ENCODE peak calls at places on chromosomes 2 and 18, in nine cellular contexts. A, T, W, G, R, V, O, J and Y are unnamed samples.

GRCh38 chr18:41324934-41325333 is 630.1 kb upstream of the PIK3C3 start:
- DNase-seq in A (no peak), T (no peak), W (no peak), G (no peak), R (no peak), V (peak; percentile 62), O (no peak), J (no peak), Y (peak; percentile 51)

GRCh38 chr2:188181035-188181434 is 110.6 kb upstream of the GULP1 start:
- DNase-seq in A (no peak), T (no peak), W (no peak), G (no peak), R (no peak), V (no peak), O (no peak), J (no peak), Y (no peak)

GRCh38 chr18:32769242-32770180 is 3.3 kb downstream of the KLHL14 start:
- DNase-seq in A (peak; percentile 42), T (peak; percentile 67), W (peak; percentile 69), G (peak; percentile 48), R (peak; percentile 26), V (no peak), O (no peak), J (no peak), Y (no peak)

GRCh38 chr2:222180619-222181018 is 118.2 kb downstream of the PAX3 start:
- DNase-seq in A (no peak), T (no peak), W (no peak), G (no peak), R (no peak), V (no peak), O (no peak), J (no peak), Y (no peak)

GRCh38 chr2:212903413-212903812 is 248.0 kb downstream of the IKZF2 start:
- DNase-seq in A (no peak), T (no peak), W (no peak), G (no peak), R (no peak), V (no peak), O (no peak), J (no peak), Y (no peak)

GRCh38 chr2:192195548-192196418 is 1.1 kb upstream of the TMEFF2 start:
- DNase-seq in A (no peak), T (peak; percentile 89), W (peak; percentile 69), G (no peak), R (peak; percentile 14), V (peak; percentile 19), O (no peak), J (no peak), Y (peak; percentile 65)

GRCh38 chr18:24600076-24600654 is 139.7 kb downstream of the HRH4 start:
- DNase-seq in A (peak; percentile 66), T (peak; percentile 83), W (peak; percentile 84), G (peak; percentile 56), R (peak; percentile 79), V (peak; percentile 69), O (peak; percentile 27), J (peak; percentile 31), Y (peak; percentile 81)

GRCh38 chr2:159226059-159226461 is 60.4 kb downstream of the WDSUB1 start:
- DNase-seq in A (no peak), T (no peak), W (no peak), G (no peak), R (no peak), V (peak; percentile 47), O (peak; percentile 29), J (peak; percentile 64), Y (peak; percentile 85)

GRCh38 chr2:189362283-189362682 is 79.0 kb upstream of the WDR75 start:
- DNase-seq in A (no peak), T (no peak), W (no peak), G (no peak), R (no peak), V (no peak), O (no peak), J (no peak), Y (no peak)

GRCh38 chr2:14884651-14885050 is 252.1 kb downstream of the LRATD1 start:
- DNase-seq in A (no peak), T (no peak), W (no peak), G (no peak), R (no peak), V (no peak), O (no peak), J (no peak), Y (no peak)

GRCh38 chr2:14881663-14882327 is 249.3 kb downstream of the LRATD1 start:
- DNase-seq in A (no peak), T (no peak), W (no peak), G (no peak), R (no peak), V (peak; percentile 20), O (no peak), J (no peak), Y (no peak)
- TF ChIP-seq EZH2phosphoT487 in A (no peak), T (no peak), W (no peak), G (no peak), R (no peak), V (no peak), O (no peak), J (no peak), Y (no peak)

GRCh38 chr2:30686000-30686399 is 121.2 kb downstream of the CAPN13 start:
- DNase-seq in A (peak; percentile 30), T (peak; percentile 19), W (peak; percentile 76), G (peak; percentile 50), R (peak; percentile 73), V (peak; percentile 13), O (no peak), J (no peak), Y (no peak)
- TF ChIP-seq EZH2phosphoT487 in A (no peak), T (no peak), W (no peak), G (no peak), R (no peak), V (no peak), O (no peak), J (no peak), Y (no peak)

DNA sequence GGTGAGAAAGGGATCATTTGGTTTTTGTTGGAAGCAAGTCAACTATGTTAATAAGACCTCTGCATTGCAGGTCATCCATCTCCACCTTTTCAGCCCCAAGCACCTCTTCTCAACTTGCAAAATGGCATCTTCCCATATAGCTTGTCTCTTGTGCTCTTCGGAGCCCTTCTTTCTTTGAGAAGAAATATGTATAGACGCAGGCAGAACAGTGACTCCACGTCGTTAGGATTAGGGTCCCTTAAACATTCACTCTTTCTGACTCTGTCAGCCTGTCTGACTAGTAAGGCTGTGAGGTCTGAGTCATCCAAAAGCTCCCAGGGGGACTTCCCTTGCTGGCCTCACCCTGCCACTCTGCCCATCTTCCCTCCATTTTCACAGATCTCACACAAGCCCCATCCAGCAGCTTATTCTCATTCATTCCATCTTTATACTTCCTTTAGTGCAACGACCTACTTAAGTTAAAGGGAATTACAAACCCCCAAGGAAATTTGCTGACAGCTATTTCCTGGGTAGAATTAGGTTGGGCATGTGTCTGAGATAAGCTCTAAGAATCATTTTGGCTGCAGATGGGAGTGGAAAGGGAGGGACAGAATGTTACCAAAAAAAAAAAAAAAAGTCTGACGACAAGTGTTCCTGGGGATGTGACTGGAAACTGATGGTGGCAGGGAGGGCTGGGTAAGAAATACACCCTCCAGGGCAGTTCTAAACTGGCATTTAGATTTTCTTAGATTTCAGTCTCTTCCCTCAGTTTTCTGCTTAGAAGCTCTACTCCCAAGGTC is 37.7 kb upstream of the MEX3C start:
- DNase-seq in A (no peak), T (peak; percentile 4), W (no peak), G (no peak), R (peak; percentile 16), V (peak; percentile 3), O (no peak), J (no peak), Y (peak; percentile 17)
- TF ChIP-seq EZH2phosphoT487 in A (no peak), T (no peak), W (no peak), G (no peak), R (no peak), V (no peak), O (no peak), J (no peak), Y (no peak)

GRCh38 chr2:25920786-25921390 is 42.6 kb upstream of the ASXL2 start:
- DNase-seq in A (no peak), T (peak; percentile 41), W (peak; percentile 48), G (no peak), R (no peak), V (no peak), O (no peak), J (no peak), Y (no peak)
- TF ChIP-seq EZH2phosphoT487 in A (no peak), T (no peak), W (no peak), G (no peak), R (no peak), V (no peak), O (no peak), J (no peak), Y (no peak)

GRCh38 chr18:48727685-48728084 is 188.9 kb downstream of the CTIF start:
- DNase-seq in A (no peak), T (no peak), W (no peak), G (no peak), R (no peak), V (no peak), O (no peak), J (no peak), Y (peak; percentile 82)
- TF ChIP-seq EZH2phosphoT487 in A (no peak), T (no peak), W (no peak), G (no peak), R (no peak), V (no peak), O (no peak), J (no peak), Y (no peak)

GRCh38 chr2:104853926-104854506 is at the start of gene POU3F3:
- DNase-seq in A (peak; percentile 91), T (peak; percentile 97), W (peak; percentile 99), G (peak; percentile 93), R (peak; percentile 73), V (no peak), O (no peak), J (no peak), Y (peak; percentile 24)

GRCh38 chr2:104853401-104853925 is 452 bp upstream of the POU3F3 start:
- DNase-seq in A (peak; percentile 66), T (no peak), W (no peak), G (peak; percentile 48), R (no peak), V (no peak), O (no peak), J (no peak), Y (no peak)

GRCh38 chr2:104855174-104856085 is 1.5 kb downstream of the POU3F3 start:
- DNase-seq in A (no peak), T (peak; percentile 71), W (peak; percentile 27), G (peak; percentile 56), R (no peak), V (no peak), O (no peak), J (no peak), Y (no peak)

GRCh38 chr2:104856086-104856972 is 2.4 kb downstream of the POU3F3 start:
- DNase-seq in A (no peak), T (peak; percentile 48), W (peak; percentile 68), G (peak; percentile 51), R (no peak), V (no peak), O (no peak), J (no peak), Y (no peak)

GRCh38 chr2:104854507-104855173 is 725 bp downstream of the POU3F3 start:
- DNase-seq in A (peak; percentile 4), T (peak; percentile 53), W (peak; percentile 25), G (no peak), R (no peak), V (no peak), O (no peak), J (no peak), Y (peak; percentile 12)
- TF ChIP-seq EZH2phosphoT487 in A (no peak), T (peak; percentile 98), W (peak; percentile 90), G (peak; percentile 87), R (peak; percentile 92), V (no peak), O (no peak), J (no peak), Y (peak; percentile 91)